ENCODE peak calls at places on chromosomes 1 and 21, in five cellular contexts. H is central memory CD8-positive, alpha-beta T cell; L is activated CD8-positive, alpha-beta T cell treated with anti-CD3 and anti-CD28 coated beads for 36 hours; C is stimulated activated naive B cell treated with anti-CD40 and anti-IgM and Interleukin-4, amounts not matched to agents 10 μg/mL and 1 μg/mL and 100 μg/mL, for 72 hours; N is heart right ventricle. S is an unnamed sample.
A peak's percentile ranks its signal among the peaks of the same experiment; 100 is the strongest.

GRCh38 chr1:43348343-43348808 is 10.4 kb upstream of the CDC20 start:
- ATAC-seq in H (no peak), L (no peak), C (no peak), N (peak; percentile 6), S (no peak)

GRCh38 chr1:183633676-183634343 is 1.8 kb downstream of the ARPC5 start:
- ATAC-seq in H (peak; percentile 26), L (peak; percentile 17), C (peak; percentile 41), N (no peak), S (peak; percentile 26)

GRCh38 chr21:33543505-33544129 is 779 bp downstream of the SON start:
- ATAC-seq in H (peak; percentile 1), L (no peak), C (no peak), N (peak; percentile 42), S (no peak)

GRCh38 chr1:23177438-23178380 is 9.1 kb upstream of the LUZP1 start:
- ATAC-seq in H (peak; percentile 72), L (peak; percentile 69), C (peak; percentile 92), N (peak; percentile 92), S (peak; percentile 81)

GRCh38 chr1:10714337-10715114 is 81.9 kb downstream of the CASZ1 start:
- ATAC-seq in H (no peak), L (no peak), C (no peak), N (peak; percentile 80), S (no peak)

GRCh38 chr1:244830639-244831038 is 4.8 kb upstream of the COX20 start:
- ATAC-seq in H (no peak), L (no peak), C (no peak), N (no peak), S (no peak)

GRCh38 chr1:94237291-94238226 is at the start of gene ARHGAP29:
- ATAC-seq in H (peak; percentile 19), L (peak; percentile 95), C (peak; percentile 90), N (peak; percentile 99), S (peak; percentile 90)

GRCh38 chr21:42631142-42631541 is 22.3 kb upstream of the PDE9A start:
- ATAC-seq in H (peak; percentile 24), L (peak; percentile 53), C (no peak), N (no peak), S (no peak)

GRCh38 chr1:119453021-119453420 is 38.1 kb downstream of the HSD3B2 start:
- ATAC-seq in H (no peak), L (peak; percentile 45), C (no peak), N (no peak), S (peak; percentile 56)

GRCh38 chr1:192879416-192879815 is 70.6 kb downstream of the RGS2 start:
- ATAC-seq in H (no peak), L (no peak), C (no peak), N (peak; percentile 94), S (peak; percentile 60)

GRCh38 chr1:211495584-211495983 is 3.6 kb upstream of the RD3 start:
- ATAC-seq in H (no peak), L (no peak), C (no peak), N (no peak), S (no peak)